ENCODE peak calls at places on chromosomes 11 and 22, in eight cellular contexts. I, N, J, G, Q, R, Z and Y are unnamed samples.

GRCh38 chr11:102546923-102547471 is 16.4 kb upstream of the MMP7 start:
- DNase-seq in J (no peak), R (no peak), Z (no peak), G (no peak), N (no peak), I (peak), Q (no peak), Y (no peak)

GRCh38 chr11:106333678-106334077 is 256.2 kb downstream of the AASDHPPT start:
- DNase-seq in J (no peak), Z (no peak), R (no peak), I (no peak), N (no peak), G (no peak), Q (no peak), Y (no peak)

GRCh38 chr22:28027453-28028448 is 108.7 kb upstream of the PITPNB start:
- DNase-seq in R (peak), N (peak), I (no peak), Q (peak), Z (no peak), J (no peak), G (no peak), Y (no peak)

GRCh38 chr11:74860743-74861142 is 88.1 kb downstream of the XRRA1 start:
- DNase-seq in G (no peak), R (no peak), Q (no peak), N (no peak), J (no peak), I (peak), Z (no peak), Y (no peak)

GRCh38 chr11:133269272-133269671 is 263.0 kb downstream of the OPCML start:
- DNase-seq in Q (no peak), R (no peak), Z (no peak), G (no peak), I (no peak), N (no peak), J (no peak), Y (no peak)

GRCh38 chr11:124762624-124763155 is 600 bp upstream of the ESAM start:
- DNase-seq in N (no peak), Q (peak), Z (peak), R (peak), J (no peak), G (no peak), I (peak), Y (no peak)

GRCh38 chr22:40220316-40221054 is 42.8 kb downstream of the TNRC6B start:
- DNase-seq in N (no peak), Z (no peak), Q (no peak), G (no peak), I (no peak), J (no peak), R (no peak), Y (peak)

GRCh38 chr11:106262852-106263251 is 185.4 kb downstream of the AASDHPPT start:
- DNase-seq in G (peak), Z (no peak), J (no peak), N (no peak), I (no peak), Q (no peak), R (no peak), Y (no peak)

GRCh38 chr11:93741882-93742226 is 382 bp downstream of the C11orf54 start:
- DNase-seq in R (no peak), Q (peak), G (no peak), N (no peak), Z (no peak), I (peak), J (peak), Y (peak)

GRCh38 chr11:2708151-2708581 is 8.4 kb upstream of the KCNQ1OT1 start:
- DNase-seq in N (peak), R (peak), J (no peak), G (no peak), Q (no peak), Z (no peak), I (no peak), Y (no peak)

GRCh38 chr11:66268953-66269906 is 791 bp downstream of the RAB1B start:
- DNase-seq in N (peak), G (no peak), Z (peak), Q (no peak), R (no peak), J (no peak), I (peak), Y (peak)

GRCh38 chr11:65298655-65299179 is 15.9 kb upstream of the CDC42EP2 start:
- DNase-seq in Q (no peak), R (peak), G (peak), Z (peak), I (no peak), N (peak), J (no peak), Y (no peak)

GRCh38 chr11:75338516-75339218 is 12.8 kb downstream of the ARRB1 start:
- DNase-seq in R (no peak), G (peak), J (no peak), I (no peak), Z (no peak), N (no peak), Q (no peak), Y (no peak)

GRCh38 chr11:99686838-99687237 is 666.1 kb downstream of the CNTN5 start:
- DNase-seq in R (no peak), I (no peak), Q (no peak), N (no peak), G (no peak), Z (no peak), J (no peak), Y (no peak)

GRCh38 chr11:68584097-68584496 is 100.2 kb upstream of the GAL start:
- DNase-seq in I (peak), R (no peak), Q (peak), N (peak), G (peak), Z (peak), J (peak), Y (no peak)

GRCh38 chr11:95451682-95452081 is 220.7 kb upstream of the SESN3 start:
- DNase-seq in I (peak), G (peak), J (no peak), Z (no peak), Q (no peak), N (no peak), R (no peak), Y (peak)

GRCh38 chr22:19201858-19202798 is 23.6 kb upstream of the SLC25A1 start:
- DNase-seq in Z (no peak), R (peak), Q (no peak), I (no peak), N (peak), J (no peak), G (no peak), Y (no peak)

GRCh38 chr11:110174645-110175310 is 81.6 kb downstream of the ZC3H12C start:
- DNase-seq in G (no peak), Z (no peak), J (no peak), N (no peak), Q (no peak), R (no peak), I (no peak), Y (no peak)

GRCh38 chr11:110177057-110177397 is 83.8 kb downstream of the ZC3H12C start:
- DNase-seq in J (no peak), N (no peak), G (no peak), R (no peak), Q (no peak), I (no peak), Z (no peak), Y (no peak)

GRCh38 chr11:110173775-110174644 is 80.8 kb downstream of the ZC3H12C start:
- DNase-seq in Z (peak), I (peak), R (peak), Q (peak), J (peak), G (peak), N (peak), Y (peak)

GRCh38 chr11:110179064-110179463 is 85.9 kb downstream of the ZC3H12C start:
- DNase-seq in G (no peak), R (no peak), J (no peak), Z (no peak), N (no peak), Q (no peak), I (no peak), Y (no peak)

GRCh38 chr11:110176366-110177056 is 83.3 kb downstream of the ZC3H12C start:
- DNase-seq in G (no peak), I (peak), Z (no peak), R (no peak), Q (no peak), N (no peak), J (no peak), Y (no peak)
- H3K27ac ChIP-seq in G (no peak), I (no peak), Z (no peak), R (no peak), Q (no peak), N (no peak), J (no peak), Y (no peak)

DNA sequence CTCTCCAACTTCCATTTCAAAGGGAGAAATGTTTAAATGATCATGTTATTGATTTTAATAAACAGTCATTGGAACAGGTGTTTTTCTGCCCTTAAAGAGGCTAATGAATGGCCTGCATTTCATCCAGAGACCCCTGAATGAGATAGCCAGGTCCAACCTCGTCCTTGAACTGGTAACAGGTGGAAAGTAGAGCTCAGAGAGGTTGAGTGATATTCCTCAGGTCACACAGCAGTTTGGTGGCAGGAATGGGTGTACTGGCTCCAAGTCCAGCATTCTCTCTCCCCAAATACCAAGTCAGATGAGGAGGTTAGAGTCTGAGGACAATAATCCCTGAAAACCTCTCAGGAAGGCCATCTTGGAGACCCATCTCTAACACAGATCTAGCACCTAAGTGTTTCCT is 81.7 kb upstream of the ANO1 start:
- DNase-seq in R (no peak), Z (no peak), Q (no peak), I (no peak), N (no peak), G (no peak), J (no peak), Y (no peak)
- H3K27ac ChIP-seq in R (no peak), Z (no peak), Q (no peak), I (no peak), N (no peak), G (no peak), J (no peak), Y (no peak)

DNA sequence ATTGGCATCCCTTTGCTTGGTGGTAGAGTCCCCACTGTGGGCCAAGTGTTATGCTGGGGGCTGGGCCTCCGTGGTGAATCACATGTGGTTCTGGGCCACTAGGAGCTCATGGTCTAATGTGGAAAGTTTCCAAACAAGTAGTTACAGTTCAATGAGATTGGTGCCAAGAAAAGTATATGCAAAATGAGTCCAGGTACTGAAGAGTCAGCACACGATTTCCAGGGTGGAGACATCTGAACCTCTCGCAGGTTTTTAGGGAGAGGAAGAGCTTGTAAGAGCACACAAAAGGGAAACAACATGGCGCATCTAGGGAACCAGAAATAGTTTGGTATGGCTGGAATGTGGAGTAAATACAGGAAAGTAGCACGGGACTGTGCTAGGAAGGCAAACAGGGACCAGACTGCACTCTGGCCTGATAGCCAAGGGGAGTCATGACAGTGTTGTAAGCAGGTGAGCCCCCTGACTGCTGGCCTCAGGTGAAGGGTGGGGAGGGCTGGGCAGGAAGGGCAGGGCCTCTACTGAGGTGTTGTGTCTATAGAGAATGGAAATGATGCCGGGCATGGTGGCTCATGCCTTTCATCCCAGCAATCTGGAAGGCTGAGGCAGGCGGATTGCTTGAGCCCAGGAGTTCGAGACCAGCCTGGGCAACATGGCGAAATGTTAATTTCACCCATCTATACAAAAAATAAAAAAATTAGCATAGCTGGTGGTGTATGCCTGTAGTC is 12.6 kb downstream of the POLR2F start:
- DNase-seq in N (no peak), J (no peak), Z (peak), Q (no peak), G (peak), R (no peak), I (no peak), Y (no peak)
- H3K27ac ChIP-seq in N (no peak), J (no peak), Z (peak), Q (no peak), G (peak), R (no peak), I (no peak), Y (no peak)

GRCh38 chr11:129846508-129847335 is 31.1 kb downstream of the TMEM45B start:
- DNase-seq in J (no peak), Z (no peak), I (peak), Q (no peak), R (no peak), N (no peak), G (peak), Y (peak)
- H3K27ac ChIP-seq in J (peak), Z (peak), I (peak), Q (peak), R (no peak), N (no peak), G (no peak), Y (peak)

GRCh38 chr11:130115218-130115617 is 44.4 kb upstream of the ST14 start:
- DNase-seq in Z (no peak), Q (no peak), G (peak), I (peak), J (no peak), N (no peak), R (no peak), Y (no peak)
- H3K27ac ChIP-seq in Z (no peak), Q (no peak), G (no peak), I (no peak), J (no peak), N (no peak), R (no peak), Y (no peak)

DNA sequence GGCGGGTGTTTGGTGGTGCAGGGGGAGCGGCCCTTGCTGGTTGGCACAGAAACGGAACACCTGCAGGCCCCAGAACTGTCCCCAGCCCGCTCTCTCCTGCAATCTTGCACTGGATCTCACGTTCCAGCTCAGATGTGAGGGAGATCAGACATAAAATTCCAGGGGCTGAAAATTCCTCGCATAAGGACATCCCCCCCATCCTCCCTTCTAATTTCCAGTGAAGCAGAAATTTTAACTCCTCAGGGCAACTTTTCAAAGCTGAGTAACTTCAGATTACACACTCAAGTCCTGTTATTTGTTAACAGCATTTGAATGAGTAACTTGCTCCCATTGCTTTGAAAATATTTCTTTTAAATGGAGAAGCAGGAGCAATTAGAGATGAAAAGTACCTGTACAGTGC is 40.3 kb upstream of the RASSF10 start:
- DNase-seq in I (no peak), N (no peak), R (no peak), G (no peak), Q (no peak), Z (no peak), J (no peak), Y (no peak)
- H3K27ac ChIP-seq in I (no peak), N (no peak), R (no peak), G (no peak), Q (no peak), Z (no peak), J (no peak), Y (peak)

GRCh38 chr11:57787920-57788716 is 26.5 kb downstream of the CTNND1 start:
- DNase-seq in J (no peak), N (no peak), Z (no peak), Q (no peak), I (no peak), R (no peak), G (no peak), Y (peak)

GRCh38 chr11:57786436-57786835 is 24.8 kb downstream of the CTNND1 start:
- DNase-seq in G (no peak), I (no peak), J (no peak), Q (no peak), N (no peak), Z (no peak), R (no peak), Y (no peak)

GRCh38 chr11:57781529-57781943 is 19.9 kb downstream of the CTNND1 start:
- DNase-seq in R (no peak), Z (peak), N (no peak), Q (peak), G (no peak), J (peak), I (peak), Y (peak)

GRCh38 chr11:57787205-57787604 is 25.6 kb downstream of the CTNND1 start:
- DNase-seq in Q (no peak), Z (no peak), J (no peak), G (no peak), N (no peak), R (no peak), I (no peak), Y (no peak)

GRCh38 chr11:57785072-57785471 is 23.5 kb downstream of the CTNND1 start:
- DNase-seq in Z (no peak), I (no peak), N (no peak), R (no peak), J (no peak), Q (no peak), G (no peak), Y (no peak)
- H3K27ac ChIP-seq in Z (no peak), I (no peak), N (no peak), R (no peak), J (no peak), Q (peak), G (no peak), Y (peak)